ENCODE peak calls at places on chromosome 4, in seven cellular contexts. M is foreskin fibroblast, R is HFF-Myc, B is fibroblast of lung, Y is fibroblast of pulmonary artery, L is A549, I is endodermal cell. X is an unnamed sample.

GRCh38 chr4:165537028-165537648 is 158.3 kb downstream of the CPE start:
- DNase-seq in L (peak; percentile 38), Y (peak; percentile 83), I (no peak), M (peak; percentile 10), R (peak; percentile 17), B (peak; percentile 30), X (no peak)

GRCh38 chr4:95355021-95355420 is 193.8 kb downstream of the UNC5C start:
- DNase-seq in L (no peak), R (no peak), I (no peak), Y (no peak), B (peak; percentile 52), M (no peak), X (no peak)

GRCh38 chr4:173410106-173410505 is 11.2 kb upstream of the SCRG1 start:
- DNase-seq in Y (no peak), L (no peak), I (no peak), R (no peak), M (no peak), B (no peak), X (no peak)

GRCh38 chr4:177596035-177596434 is 153.8 kb upstream of the AGA start:
- DNase-seq in I (peak; percentile 93), M (peak; percentile 48), R (peak; percentile 39), Y (peak; percentile 55), L (peak; percentile 48), B (peak; percentile 85), X (peak; percentile 56)

GRCh38 chr4:23373269-23373668 is 516.6 kb downstream of the PPARGC1A start:
- DNase-seq in L (peak; percentile 43), B (peak; percentile 97), R (no peak), M (no peak), I (peak; percentile 71), Y (peak; percentile 62), X (no peak)

GRCh38 chr4:146495277-146495676 is 26.5 kb downstream of the SLC10A7 start:
- DNase-seq in I (no peak), Y (peak; percentile 32), R (no peak), B (peak; percentile 46), M (peak; percentile 32), L (no peak), X (no peak)

GRCh38 chr4:2095236-2096072 is 36.3 kb downstream of the NAT8L start:
- DNase-seq in L (no peak), I (peak; percentile 35), Y (no peak), B (peak; percentile 50), M (no peak), R (no peak), X (no peak)

GRCh38 chr4:74437866-74438265 is 7.1 kb upstream of the AREG start:
- DNase-seq in Y (no peak), B (no peak), I (no peak), M (no peak), R (no peak), L (no peak), X (no peak)

GRCh38 chr4:54585321-54586000 is 72.3 kb upstream of the KIT start:
- DNase-seq in B (peak; percentile 46), L (no peak), I (no peak), R (no peak), M (peak; percentile 28), Y (peak; percentile 20), X (no peak)

GRCh38 chr4:4480685-4481393 is 61.0 kb downstream of the STX18 start:
- DNase-seq in B (peak; percentile 33), I (no peak), Y (peak; percentile 38), R (no peak), M (peak; percentile 47), L (peak; percentile 4), X (no peak)

GRCh38 chr4:166078956-166079355 is 205.9 kb downstream of the TLL1 start:
- DNase-seq in Y (peak; percentile 39), B (peak; percentile 3), L (no peak), R (no peak), M (no peak), I (peak; percentile 46), X (no peak)

GRCh38 chr4:8709050-8709728 is 116.6 kb downstream of the CPZ start:
- DNase-seq in I (peak; percentile 26), Y (no peak), L (no peak), B (no peak), M (no peak), R (no peak), X (no peak)

GRCh38 chr4:111883557-111883999 is 261.7 kb upstream of the FAM241A start:
- DNase-seq in M (no peak), Y (no peak), R (no peak), I (peak; percentile 71), B (no peak), L (no peak), X (no peak)

GRCh38 chr4:89800012-89800516 is 36.9 kb downstream of the SNCA start:
- DNase-seq in R (no peak), I (no peak), B (peak; percentile 88), M (no peak), L (no peak), Y (peak; percentile 83), X (peak; percentile 5)

GRCh38 chr4:20615492-20616136 is 84.6 kb upstream of the PACRGL start:
- DNase-seq in B (peak; percentile 55), Y (peak; percentile 29), R (no peak), L (no peak), M (no peak), I (no peak), X (no peak)

GRCh38 chr4:153156263-153156662 is 48.0 kb upstream of the TRIM2 start:
- DNase-seq in B (peak; percentile 5), L (no peak), R (no peak), I (peak; percentile 81), Y (no peak), M (no peak), X (no peak)

GRCh38 chr4:177339794-177340374 is 30.2 kb downstream of the NEIL3 start:
- DNase-seq in B (peak; percentile 27), I (no peak), R (peak; percentile 16), Y (peak; percentile 61), L (peak; percentile 26), M (peak; percentile 25), X (no peak)

GRCh38 chr4:168336837-168337549 is 18.4 kb upstream of the DDX60 start:
- DNase-seq in M (no peak), I (no peak), Y (no peak), R (no peak), L (no peak), B (no peak), X (no peak)

GRCh38 chr4:9594948-9595347 is 150.7 kb downstream of the DEFB131A start:
- DNase-seq in M (no peak), B (no peak), L (no peak), I (no peak), R (no peak), Y (no peak), X (no peak)

GRCh38 chr4:164748375-164748774 is 5.6 kb upstream of the SMIM31 start:
- DNase-seq in I (no peak), Y (peak; percentile 49), L (peak; percentile 14), B (peak; percentile 8), R (no peak), M (peak; percentile 1), X (no peak)

GRCh38 chr4:163166041-163166579 is 580 bp downstream of the NAF1 start:
- DNase-seq in I (peak; percentile 85), R (no peak), B (peak; percentile 51), Y (peak; percentile 40), L (peak; percentile 52), M (peak; percentile 27), X (no peak)

GRCh38 chr4:163165217-163166017 is 1.3 kb downstream of the NAF1 start:
- DNase-seq in R (no peak), L (no peak), B (peak; percentile 25), M (no peak), I (no peak), Y (peak; percentile 10), X (no peak)

GRCh38 chr4:163164110-163164509 is 2.6 kb downstream of the NAF1 start:
- DNase-seq in I (no peak), B (no peak), L (no peak), R (no peak), Y (no peak), M (no peak), X (no peak)

GRCh38 chr4:163167333-163167626 is 590 bp upstream of the NAF1 start:
- DNase-seq in M (no peak), R (no peak), Y (peak; percentile 44), I (no peak), B (peak; percentile 39), L (peak; percentile 34), X (no peak)

GRCh38 chr4:163164591-163164990 is 2.1 kb downstream of the NAF1 start:
- DNase-seq in Y (no peak), B (peak; percentile 61), M (no peak), R (no peak), L (no peak), I (no peak), X (no peak)
- H3K4me3 ChIP-seq in Y (peak overlapping the region; percentile 84), B (no peak overlapping the region), M (peak overlapping the region; percentile 56), R (peak overlapping the region; percentile 71), L (no peak overlapping the region), I (peak overlapping the region; percentile 98), X (peak overlapping the region; percentile 92)

DNA sequence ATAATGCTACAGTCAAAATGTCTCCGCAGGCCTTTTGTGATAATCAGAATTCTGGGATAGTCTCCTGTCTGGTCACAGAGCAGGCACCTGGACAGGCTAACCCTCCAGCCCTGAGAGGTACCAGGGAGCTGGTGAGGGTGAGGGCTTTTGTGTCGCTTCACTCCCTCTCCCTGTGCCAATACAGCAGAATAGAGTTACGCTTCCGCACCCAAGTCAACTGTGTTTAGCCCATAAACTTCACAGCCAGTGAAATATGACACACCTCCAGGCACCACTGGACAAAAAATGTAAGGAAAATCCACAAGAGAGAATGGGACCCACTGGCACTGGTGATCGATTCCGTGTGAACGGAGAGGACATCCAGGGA is 1.3 kb downstream of the GAK start:
- DNase-seq in B (no peak), Y (no peak), M (no peak), L (no peak), I (peak; percentile 22), R (no peak), X (no peak)
- H3K4me3 ChIP-seq in B (peak overlapping the region; percentile 72), Y (peak overlapping the region; percentile 98), M (peak overlapping the region; percentile 77), L (peak overlapping the region; percentile 99), I (peak overlapping the region; percentile 99), R (peak overlapping the region; percentile 96), X (peak overlapping the region; percentile 72)

DNA sequence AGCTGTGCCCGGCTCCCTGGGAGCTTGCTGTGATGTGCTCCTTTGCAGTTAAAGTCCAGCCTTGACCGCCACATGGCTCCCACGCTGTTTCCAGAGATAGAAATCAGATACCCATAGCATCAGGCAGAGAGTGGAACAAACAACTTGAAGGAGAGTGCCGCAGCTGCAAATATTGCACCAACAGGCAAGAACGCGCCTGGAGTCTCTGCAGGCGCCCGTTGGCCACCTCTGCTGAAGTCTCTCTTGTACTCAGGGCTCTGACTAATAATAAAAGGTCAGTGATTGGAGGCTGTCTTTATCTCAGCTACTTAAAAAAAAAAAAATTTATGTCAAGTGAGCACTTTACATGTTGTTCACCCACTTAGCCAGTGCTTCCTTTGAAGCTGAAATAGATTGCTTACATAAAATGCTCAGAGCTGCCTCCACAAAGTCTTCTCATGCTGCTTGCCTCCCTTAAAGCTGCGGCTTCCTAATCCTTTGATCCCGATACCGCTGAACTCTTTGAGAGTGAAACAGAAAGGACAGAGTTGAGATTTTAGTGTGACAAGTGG is 30.9 kb upstream of the TENM3 start:
- DNase-seq in R (no peak), I (no peak), L (no peak), B (peak; percentile 70), Y (no peak), M (peak; percentile 58), X (peak; percentile 73)
- H3K4me3 ChIP-seq in R (no peak overlapping the region), I (no peak overlapping the region), L (no peak overlapping the region), B (no peak overlapping the region), Y (no peak overlapping the region), M (peak overlapping the region; percentile 15), X (no peak overlapping the region)

DNA sequence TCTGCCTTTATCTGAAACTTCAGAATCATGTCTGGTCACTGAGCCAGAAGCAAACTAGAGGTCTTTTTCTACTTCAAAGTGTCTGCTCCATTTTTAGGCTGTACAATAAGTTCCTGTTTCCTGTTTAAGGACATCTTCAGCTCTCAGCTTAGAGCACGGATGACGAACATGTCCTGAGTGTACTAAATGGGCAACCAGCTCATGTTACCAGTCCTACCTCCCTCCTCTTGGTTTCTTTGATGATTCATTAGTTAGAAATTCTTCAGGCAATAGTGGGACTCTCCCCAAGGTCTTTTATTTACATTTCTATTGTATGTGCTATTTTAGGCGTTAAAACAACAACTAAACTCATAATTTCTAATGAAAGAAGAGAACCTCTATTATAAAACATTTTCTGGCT is 58.0 kb downstream of the ENPEP start:
- DNase-seq in B (peak; percentile 99), L (peak; percentile 83), R (peak; percentile 87), M (peak; percentile 94), Y (peak; percentile 98), I (no peak), X (peak; percentile 99)
- H3K4me3 ChIP-seq in B (no peak overlapping the region), L (no peak overlapping the region), R (no peak overlapping the region), M (no peak overlapping the region), Y (no peak overlapping the region), I (no peak overlapping the region), X (no peak overlapping the region)